ENCODE peak calls at places on chromosome 4, in four cellular contexts. X is substantia nigra, V is foreskin fibroblast, N is hippocampal formation. L is an unnamed sample.

GRCh38 chr4:8254076-8254475 is 15.5 kb upstream of the HTRA3 start:
- DNase-seq in N (no peak), V (no peak), X (no peak), L (no peak)

GRCh38 chr4:156547439-156547838 is 424.2 kb downstream of the PDGFC start:
- DNase-seq in N (no peak), X (no peak), V (peak; percentile 93), L (peak; percentile 59)

GRCh38 chr4:6079965-6080364 is 61.7 kb upstream of the C4orf50 start:
- DNase-seq in X (no peak), V (no peak), N (no peak), L (no peak)

GRCh38 chr4:161663844-161664243 is 500.0 kb downstream of the FSTL5 start:
- DNase-seq in X (no peak), V (no peak), N (no peak), L (no peak)

GRCh38 chr4:114272226-114272625 is 292.8 kb upstream of the ARSJ start:
- DNase-seq in X (no peak), V (peak; percentile 92), N (no peak), L (peak; percentile 89)

GRCh38 chr4:153023692-153024394 is 87.7 kb downstream of the FHDC1 start:
- DNase-seq in V (no peak), X (no peak), N (no peak), L (no peak)

GRCh38 chr4:87913871-87914270 is 61.6 kb upstream of the SPP1 start:
- DNase-seq in N (no peak), X (no peak), V (no peak), L (no peak)

GRCh38 chr4:92111493-92111892 is 192.3 kb upstream of the GRID2 start:
- DNase-seq in X (no peak), N (no peak), V (no peak), L (no peak)

GRCh38 chr4:7763788-7764187 is 175.9 kb downstream of the AFAP1 start:
- DNase-seq in X (no peak), N (no peak), V (peak; percentile 54), L (no peak)

GRCh38 chr4:80079255-80079923 is 6.4 kb upstream of the ANTXR2 start:
- DNase-seq in X (no peak), V (no peak), N (no peak), L (no peak)

GRCh38 chr4:3489451-3489962 is 26.4 kb downstream of the DOK7 start:
- DNase-seq in N (no peak), V (no peak), X (no peak), L (no peak)

L was measured in fibroblast of the conjunctiva.